ENCODE peak calls at places on chromosome 5, in four cellular contexts. Y is HCT116, O is K562, G is HepG2. C is an unnamed sample.
A peak's percentile ranks its signal among the peaks of the same experiment; 100 is the strongest.

GRCh38 chr5:171525086-171525485 is 105.6 kb downstream of the FGF18 start:
- DNase-seq in Y (no peak), O (no peak), G (no peak), C (no peak)

GRCh38 chr5:116037236-116037822 is 5.1 kb downstream of the ARL14EPL start:
- DNase-seq in Y (peak; percentile 57), O (no peak), G (no peak), C (no peak)

GRCh38 chr5:91266184-91266705 is 116.9 kb downstream of the ARRDC3 start:
- DNase-seq in Y (peak; percentile 46), O (peak; percentile 45), G (no peak), C (peak; percentile 53)

GRCh38 chr5:68475476-68475875 is 259.9 kb downstream of the PIK3R1 start:
- DNase-seq in Y (no peak), O (no peak), G (no peak), C (no peak)

GRCh38 chr5:173035904-173036707 is 20.0 kb upstream of the CREBRF start:
- DNase-seq in Y (no peak), O (no peak), G (no peak), C (no peak)

GRCh38 chr5:142151436-142152382 is 43.1 kb downstream of the NDFIP1 start:
- DNase-seq in Y (peak; percentile 63), O (peak; percentile 76), G (peak; percentile 48), C (peak; percentile 53)

GRCh38 chr5:137146402-137146889 is 352.7 kb downstream of the SPOCK1 start:
- DNase-seq in Y (peak; percentile 8), O (no peak), G (no peak), C (peak; percentile 80)

GRCh38 chr5:124790261-124790894 is 43.9 kb upstream of the ZNF608 start:
- DNase-seq in Y (no peak), O (no peak), G (no peak), C (no peak)

GRCh38 chr5:167030500-167031120 is 1260.8 kb upstream of the WWC1 start:
- DNase-seq in Y (no peak), O (peak; percentile 1), G (no peak), C (no peak)

GRCh38 chr5:149108651-149109280 is 32.5 kb upstream of the ABLIM3 start:
- DNase-seq in Y (no peak), O (no peak), G (no peak), C (no peak)

GRCh38 chr5:56360816-56361215 is 127.7 kb upstream of the ANKRD55 start:
- DNase-seq in Y (no peak), O (no peak), G (no peak), C (no peak)

GRCh38 chr5:123150089-123150488 is 61.0 kb downstream of the PRDM6 start:
- DNase-seq in Y (no peak), O (no peak), G (no peak), C (no peak)

GRCh38 chr5:93791520-93791972 is 50.1 kb upstream of the POU5F2 start:
- DNase-seq in Y (no peak), O (no peak), G (peak; percentile 14), C (no peak)

GRCh38 chr5:68406767-68407232 is 191.2 kb downstream of the PIK3R1 start:
- DNase-seq in Y (no peak), O (peak; percentile 39), G (no peak), C (no peak)

GRCh38 chr5:463952-464351 is 21.0 kb downstream of the EXOC3 start:
- DNase-seq in Y (no peak), O (no peak), G (no peak), C (no peak)

GRCh38 chr5:128413356-128413755 is 124.7 kb downstream of the FBN2 start:
- DNase-seq in Y (no peak), O (no peak), G (no peak), C (no peak)

GRCh38 chr5:79074641-79075040 is 5.1 kb downstream of the BHMT2 start:
- DNase-seq in Y (no peak), O (no peak), G (peak; percentile 31), C (no peak)

GRCh38 chr5:91016954-91017690 is 366.0 kb downstream of the ARRDC3 start:
- DNase-seq in Y (no peak), O (no peak), G (no peak), C (no peak)

GRCh38 chr5:59607126-59607807 is 286.3 kb downstream of the PDE4D start:
- DNase-seq in Y (no peak), O (no peak), G (no peak), C (no peak)

GRCh38 chr5:132870801-132871200 is 2.7 kb upstream of the LEAP2 start:
- DNase-seq in Y (no peak), O (no peak), G (no peak), C (no peak)

GRCh38 chr5:128649183-128649582 is 111.1 kb upstream of the FBN2 start:
- DNase-seq in Y (no peak), O (no peak), G (no peak), C (no peak)

GRCh38 chr5:2901511-2901910 is 150.0 kb upstream of the IRX2 start:
- DNase-seq in Y (no peak), O (no peak), G (no peak), C (no peak)

GRCh38 chr5:68330564-68330963 is 115.0 kb downstream of the PIK3R1 start:
- DNase-seq in Y (no peak), O (no peak), G (no peak), C (no peak)

GRCh38 chr5:44747396-44747795 is 61.4 kb upstream of the MRPS30 start:
- DNase-seq in Y (no peak), O (no peak), G (no peak), C (no peak)

GRCh38 chr5:179953934-179954833 is 46.5 kb upstream of the TBC1D9B start:
- DNase-seq in Y (no peak), O (no peak), G (no peak), C (no peak)

GRCh38 chr5:1130218-1130946 is 18.5 kb upstream of the SLC12A7 start:
- DNase-seq in Y (no peak), O (no peak), G (no peak), C (no peak)

GRCh38 chr5:130400091-130400490 is 495.8 kb downstream of the CHSY3 start:
- DNase-seq in Y (no peak), O (no peak), G (peak; percentile 7), C (no peak)

GRCh38 chr5:147921134-147921533 is 14.8 kb upstream of the C5orf46 start:
- DNase-seq in Y (no peak), O (no peak), G (no peak), C (no peak)

GRCh38 chr5:6601271-6601670 is 31.6 kb downstream of the NSUN2 start:
- DNase-seq in Y (no peak), O (no peak), G (no peak), C (no peak)

GRCh38 chr5:93611900-93612898 is 29.2 kb downstream of the NR2F1 start:
- DNase-seq in Y (no peak), O (no peak), G (no peak), C (no peak)

GRCh38 chr5:44860267-44860666 is 51.5 kb downstream of the MRPS30 start:
- DNase-seq in Y (no peak), O (no peak), G (no peak), C (no peak)

GRCh38 chr5:72842816-72843215 is 26.4 kb downstream of the TNPO1 start:
- DNase-seq in Y (peak; percentile 32), O (peak; percentile 77), G (no peak), C (peak; percentile 73)

GRCh38 chr5:9356306-9356942 is 189.5 kb downstream of the SEMA5A start:
- DNase-seq in Y (no peak), O (no peak), G (no peak), C (no peak)

GRCh38 chr5:139415221-139415861 is 11.5 kb upstream of the SPATA24 start:
- DNase-seq in Y (no peak), O (no peak), G (no peak), C (no peak)
- H3K4me3 ChIP-seq in Y (no peak overlapping the region), O (no peak overlapping the region), G (no peak overlapping the region), C (no peak overlapping the region)

GRCh38 chr5:157265714-157266285 is at the start of gene CYFIP2:
- DNase-seq in Y (no peak), O (peak; percentile 49), G (no peak), C (no peak)
- TF ChIP-seq TCF7L2 in Y (no peak), O (no peak), G (no peak), C (no peak)

GRCh38 chr5:157205708-157206107 is 25.1 kb downstream of the ITK start:
- DNase-seq in Y (no peak), O (no peak), G (no peak), C (no peak)
- TF ChIP-seq CTCF in Y (no peak), O (no peak), G (no peak), C (no peak)

GRCh38 chr5:52915176-52915875 is 73.8 kb upstream of the ITGA2 start:
- DNase-seq in Y (peak; percentile 70), O (peak; percentile 65), G (peak; percentile 68), C (peak; percentile 79)
- H3K4me3 ChIP-seq in Y (no peak overlapping the region), O (no peak overlapping the region), G (peak overlapping the region; percentile 62), C (peak overlapping the region; percentile 33)

GRCh38 chr5:156981481-156981880 is 18.5 kb upstream of the TIMD4 start:
- DNase-seq in Y (no peak), O (no peak), G (no peak), C (no peak)
- TF ChIP-seq TCF7L2 in Y (no peak), O (no peak), G (no peak), C (no peak)

DNA sequence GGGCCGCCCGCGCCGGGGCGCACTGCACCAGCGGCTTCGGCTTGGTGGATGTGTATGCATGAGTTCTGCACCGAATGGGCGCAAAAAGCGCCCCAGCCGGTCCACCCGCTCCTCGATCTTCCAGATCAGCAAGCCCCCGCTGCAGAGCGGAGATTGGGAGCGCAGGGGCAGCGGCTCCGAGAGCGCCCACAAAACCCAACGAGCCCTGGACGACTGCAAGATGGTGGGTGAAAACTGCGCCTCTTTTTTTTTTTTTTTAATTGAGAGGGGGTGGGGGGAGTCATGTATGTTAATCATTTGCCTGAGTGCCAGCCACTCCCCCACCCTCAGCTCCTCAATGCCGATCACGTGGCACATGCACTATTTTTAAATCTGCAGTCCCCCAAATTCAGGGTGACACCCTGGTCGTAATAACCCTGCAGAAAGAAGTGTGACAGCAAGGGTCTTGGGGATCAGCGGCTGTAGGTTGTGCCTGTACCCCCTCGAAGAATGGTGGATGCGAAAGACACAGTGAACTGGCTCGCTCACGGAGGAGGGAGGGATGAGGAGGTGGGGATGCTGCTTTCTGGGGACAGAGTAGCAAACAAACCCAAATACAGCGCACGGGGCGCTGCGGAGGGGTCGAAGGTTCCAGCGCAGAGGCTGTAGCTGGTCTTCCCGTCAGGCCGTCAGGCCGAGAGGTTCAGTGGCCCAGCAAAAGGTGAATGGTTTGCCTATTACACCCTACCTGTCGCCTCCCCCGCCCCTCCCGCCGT is 929 bp downstream of the RGS7BP start:
- DNase-seq in Y (no peak), O (peak; percentile 2), G (no peak), C (no peak)
- TF ChIP-seq CTCF in Y (no peak), O (no peak), G (peak; percentile 29), C (peak; percentile 31)

C was measured in Panc1.